ENCODE peak calls at places on chromosomes 4 and X, in eight cellular contexts. One of them, this sample, is unnamed.

GRCh38 chrX:1813809-1814208 is 198.9 kb downstream of the ASMT start:
- DNase-seq in HepG2: no peak
- DNase-seq in SK-N-SH: no peak
- DNase-seq in A549: no peak
- DNase-seq in IMR-90: no peak
- DNase-seq in H1: no peak
- DNase-seq in GM12878: no peak
- DNase-seq in K562: no peak
- DNase-seq in this sample: no peak

GRCh38 chr4:96649536-96649935 is 809.6 kb downstream of the PDHA2 start:
- DNase-seq in H1: no peak
- DNase-seq in IMR-90: no peak
- DNase-seq in HepG2: no peak
- DNase-seq in SK-N-SH: no peak
- DNase-seq in GM12878: no peak
- DNase-seq in A549: no peak
- DNase-seq in K562: no peak
- DNase-seq in this sample: peak

GRCh38 chrX:7390446-7390845 is 242.5 kb upstream of the PUDP start:
- DNase-seq in A549: no peak
- DNase-seq in H1: no peak
- DNase-seq in GM12878: no peak
- DNase-seq in SK-N-SH: no peak
- DNase-seq in IMR-90: no peak
- DNase-seq in HepG2: no peak
- DNase-seq in K562: no peak
- DNase-seq in this sample: no peak

GRCh38 chr4:107034982-107035710 is 967 bp downstream of the DKK2 start:
- DNase-seq in SK-N-SH: peak
- DNase-seq in GM12878: no peak
- DNase-seq in A549: no peak
- DNase-seq in HepG2: no peak
- DNase-seq in IMR-90: peak
- DNase-seq in K562: no peak
- DNase-seq in H1: no peak
- DNase-seq in this sample: no peak

GRCh38 chr4:185470503-185471195 is 884 bp downstream of the CCDC110 start:
- DNase-seq in H1: no peak
- DNase-seq in GM12878: no peak
- DNase-seq in IMR-90: peak
- DNase-seq in K562: peak
- DNase-seq in SK-N-SH: peak
- DNase-seq in A549: peak
- DNase-seq in HepG2: peak
- DNase-seq in this sample: peak

GRCh38 chrX:112048707-112049106 is 33.9 kb downstream of the TRPC5 start:
- DNase-seq in SK-N-SH: no peak
- DNase-seq in H1: no peak
- DNase-seq in A549: no peak
- DNase-seq in IMR-90: no peak
- DNase-seq in HepG2: no peak
- DNase-seq in GM12878: no peak
- DNase-seq in K562: no peak
- DNase-seq in this sample: no peak

GRCh38 chr4:95590615-95591014 is 41.8 kb upstream of the UNC5C start:
- DNase-seq in K562: no peak
- DNase-seq in A549: no peak
- DNase-seq in HepG2: no peak
- DNase-seq in SK-N-SH: no peak
- DNase-seq in H1: no peak
- DNase-seq in IMR-90: no peak
- DNase-seq in GM12878: no peak
- DNase-seq in this sample: no peak

GRCh38 chr4:94641702-94642560 is 115.8 kb upstream of the BMPR1B start:
- DNase-seq in IMR-90: peak
- DNase-seq in A549: peak
- DNase-seq in K562: no peak
- DNase-seq in SK-N-SH: no peak
- DNase-seq in HepG2: peak
- DNase-seq in H1: no peak
- DNase-seq in GM12878: no peak
- DNase-seq in this sample: peak

GRCh38 chrX:53716328-53717088 is 30.0 kb upstream of the HUWE1 start:
- DNase-seq in A549: no peak
- DNase-seq in H1: no peak
- DNase-seq in K562: no peak
- DNase-seq in HepG2: no peak
- DNase-seq in SK-N-SH: no peak
- DNase-seq in GM12878: peak
- DNase-seq in IMR-90: peak
- DNase-seq in this sample: no peak

GRCh38 chrX:69113723-69114122 is 51.5 kb downstream of the PJA1 start:
- DNase-seq in IMR-90: no peak
- DNase-seq in K562: peak
- DNase-seq in H1: no peak
- DNase-seq in A549: no peak
- DNase-seq in GM12878: no peak
- DNase-seq in SK-N-SH: no peak
- DNase-seq in HepG2: no peak
- DNase-seq in this sample: no peak

GRCh38 chrX:40908857-40909475 is 173.6 kb upstream of the MED14 start:
- DNase-seq in A549: no peak
- DNase-seq in GM12878: no peak
- DNase-seq in IMR-90: peak
- DNase-seq in HepG2: no peak
- DNase-seq in SK-N-SH: no peak
- DNase-seq in H1: no peak
- DNase-seq in K562: no peak
- DNase-seq in this sample: peak

GRCh38 chr4:3771167-3771809 is 5.1 kb downstream of the ADRA2C start:
- DNase-seq in K562: no peak
- DNase-seq in A549: no peak
- DNase-seq in GM12878: no peak
- DNase-seq in HepG2: no peak
- DNase-seq in H1: no peak
- DNase-seq in SK-N-SH: no peak
- DNase-seq in IMR-90: no peak
- DNase-seq in this sample: no peak

GRCh38 chrX:69179380-69179911 is 14.2 kb upstream of the PJA1 start:
- DNase-seq in HepG2: no peak
- DNase-seq in IMR-90: peak
- DNase-seq in SK-N-SH: peak
- DNase-seq in K562: no peak
- DNase-seq in A549: no peak
- DNase-seq in H1: no peak
- DNase-seq in GM12878: no peak
- DNase-seq in this sample: no peak

GRCh38 chrX:3181846-3182245 is 140.6 kb downstream of the ARSF start:
- DNase-seq in HepG2: no peak
- DNase-seq in A549: no peak
- DNase-seq in IMR-90: no peak
- DNase-seq in GM12878: no peak
- DNase-seq in H1: no peak
- DNase-seq in K562: no peak
- DNase-seq in SK-N-SH: no peak
- DNase-seq in this sample: no peak

GRCh38 chr4:55598641-55599040 is 6.6 kb upstream of the PDCL2 start:
- DNase-seq in A549: no peak
- DNase-seq in K562: no peak
- DNase-seq in HepG2: no peak
- DNase-seq in GM12878: no peak
- DNase-seq in SK-N-SH: no peak
- DNase-seq in IMR-90: no peak
- DNase-seq in H1: no peak
- DNase-seq in this sample: no peak

GRCh38 chr4:89123418-89123817 is 12.1 kb downstream of the TIGD2 start:
- DNase-seq in IMR-90: peak
- DNase-seq in H1: no peak
- DNase-seq in K562: no peak
- DNase-seq in A549: peak
- DNase-seq in HepG2: peak
- DNase-seq in GM12878: no peak
- DNase-seq in SK-N-SH: no peak
- DNase-seq in this sample: no peak

GRCh38 chr4:94970650-94971049 is 212.9 kb downstream of the BMPR1B start:
- DNase-seq in K562: no peak
- DNase-seq in A549: no peak
- DNase-seq in IMR-90: no peak
- DNase-seq in GM12878: no peak
- DNase-seq in SK-N-SH: no peak
- DNase-seq in H1: no peak
- DNase-seq in HepG2: no peak
- DNase-seq in this sample: no peak

GRCh38 chr4:13783800-13784411 is 156.4 kb upstream of the BOD1L1 start:
- DNase-seq in SK-N-SH: no peak
- DNase-seq in K562: no peak
- DNase-seq in A549: no peak
- DNase-seq in H1: no peak
- DNase-seq in IMR-90: no peak
- DNase-seq in GM12878: peak
- DNase-seq in HepG2: peak
- DNase-seq in this sample: no peak
- TF ChIP-seq RAD21 in SK-N-SH: no peak
- TF ChIP-seq RAD21 in K562: no peak
- TF ChIP-seq RAD21 in A549: no peak
- TF ChIP-seq RAD21 in H1: no peak
- TF ChIP-seq RAD21 in IMR-90: no peak
- TF ChIP-seq RAD21 in GM12878: no peak
- TF ChIP-seq RAD21 in HepG2: no peak
- TF ChIP-seq RAD21 in this sample: no peak

DNA sequence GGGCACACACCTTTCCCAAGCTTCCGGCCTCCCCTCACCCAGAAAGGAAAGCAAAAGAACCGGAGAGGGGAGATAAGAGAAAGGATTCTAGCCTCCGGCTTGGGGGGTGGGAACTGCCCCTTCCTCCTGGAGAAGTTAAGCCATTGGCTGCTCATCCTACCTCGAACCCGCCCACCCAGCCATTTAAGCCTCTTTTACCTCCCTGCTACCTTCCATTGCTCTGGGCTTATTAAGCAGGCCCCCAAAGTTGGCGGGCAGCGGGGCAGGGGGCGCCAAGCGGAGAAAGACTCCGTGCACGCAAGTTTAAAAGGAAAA is 2.3 kb downstream of the MAML3 start:
- DNase-seq in K562: peak
- DNase-seq in IMR-90: peak
- DNase-seq in GM12878: no peak
- DNase-seq in H1: peak
- DNase-seq in HepG2: peak
- DNase-seq in A549: peak
- DNase-seq in SK-N-SH: peak
- DNase-seq in this sample: peak
- TF ChIP-seq RAD21 in K562: no peak
- TF ChIP-seq RAD21 in IMR-90: no peak
- TF ChIP-seq RAD21 in GM12878: no peak
- TF ChIP-seq RAD21 in H1: no peak
- TF ChIP-seq RAD21 in HepG2: no peak
- TF ChIP-seq RAD21 in A549: no peak
- TF ChIP-seq RAD21 in SK-N-SH: no peak
- TF ChIP-seq RAD21 in this sample: no peak

GRCh38 chr4:61493470-61493869 is 293.3 kb downstream of the ADGRL3 start:
- DNase-seq in K562: no peak
- DNase-seq in A549: peak
- DNase-seq in HepG2: no peak
- DNase-seq in SK-N-SH: no peak
- DNase-seq in GM12878: no peak
- DNase-seq in IMR-90: no peak
- DNase-seq in H1: no peak
- DNase-seq in this sample: no peak
- TF ChIP-seq RAD21 in K562: no peak
- TF ChIP-seq RAD21 in A549: no peak
- TF ChIP-seq RAD21 in HepG2: no peak
- TF ChIP-seq RAD21 in SK-N-SH: no peak
- TF ChIP-seq RAD21 in GM12878: no peak
- TF ChIP-seq RAD21 in IMR-90: no peak
- TF ChIP-seq RAD21 in H1: no peak
- TF ChIP-seq RAD21 in this sample: no peak

GRCh38 chr4:11908205-11908604 is 479.5 kb upstream of the HS3ST1 start:
- DNase-seq in A549: no peak
- DNase-seq in SK-N-SH: no peak
- DNase-seq in GM12878: no peak
- DNase-seq in H1: peak
- DNase-seq in IMR-90: no peak
- DNase-seq in K562: no peak
- DNase-seq in HepG2: no peak
- DNase-seq in this sample: no peak
- TF ChIP-seq RAD21 in A549: no peak
- TF ChIP-seq RAD21 in SK-N-SH: no peak
- TF ChIP-seq RAD21 in GM12878: no peak
- TF ChIP-seq RAD21 in H1: no peak
- TF ChIP-seq RAD21 in IMR-90: no peak
- TF ChIP-seq RAD21 in K562: no peak
- TF ChIP-seq RAD21 in HepG2: no peak
- TF ChIP-seq RAD21 in this sample: no peak

DNA sequence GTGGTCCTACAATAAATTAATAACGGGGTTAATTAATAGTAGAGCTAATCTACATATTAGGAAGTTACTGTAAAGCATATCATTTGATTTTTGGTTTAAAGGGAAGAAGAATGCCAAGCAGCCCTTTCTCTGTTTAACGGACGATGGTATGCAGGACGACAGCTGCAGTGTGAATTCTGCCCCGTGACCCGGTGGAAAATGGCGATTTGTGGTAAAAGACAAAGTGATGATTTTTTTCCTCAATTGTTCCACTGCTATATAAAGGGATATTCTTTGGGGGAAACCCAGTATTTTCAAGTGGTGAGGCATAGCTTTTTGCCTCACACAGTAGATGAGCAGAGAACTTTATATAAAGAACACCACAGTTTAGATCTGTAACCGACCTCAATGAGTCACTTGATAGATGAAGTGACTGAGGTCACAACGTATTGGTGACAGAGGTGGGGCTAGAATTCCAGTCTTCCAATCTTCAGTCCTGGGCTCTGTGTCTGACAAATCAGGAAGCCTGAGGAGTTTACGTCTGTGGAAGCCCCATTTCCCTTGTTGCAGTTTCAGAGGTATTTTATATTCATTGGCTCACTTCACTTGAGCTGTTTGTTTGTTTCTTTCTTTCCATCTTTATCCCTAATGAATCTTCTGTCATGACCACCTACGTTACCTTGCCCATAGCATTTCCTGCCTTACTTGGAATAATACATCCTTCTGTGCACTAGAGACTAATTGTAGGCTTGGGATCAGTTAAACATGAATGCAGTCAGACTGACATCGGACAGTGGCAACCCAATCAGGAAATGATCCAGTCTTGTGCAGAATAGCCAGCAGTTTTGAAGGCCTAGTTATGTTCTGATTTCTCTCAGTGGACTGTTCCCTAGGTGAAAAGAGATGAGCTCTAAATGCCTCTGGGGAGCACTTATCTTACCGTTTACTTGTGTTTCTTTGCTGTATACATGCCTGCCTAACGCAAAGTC is 30.1 kb downstream of the ZRSR2 start:
- DNase-seq in A549: no peak
- DNase-seq in SK-N-SH: no peak
- DNase-seq in IMR-90: peak
- DNase-seq in H1: no peak
- DNase-seq in GM12878: no peak
- DNase-seq in HepG2: no peak
- DNase-seq in K562: no peak
- DNase-seq in this sample: no peak
- TF ChIP-seq RAD21 in A549: no peak
- TF ChIP-seq RAD21 in SK-N-SH: no peak
- TF ChIP-seq RAD21 in IMR-90: no peak
- TF ChIP-seq RAD21 in H1: no peak
- TF ChIP-seq RAD21 in GM12878: no peak
- TF ChIP-seq RAD21 in HepG2: no peak
- TF ChIP-seq RAD21 in K562: no peak
- TF ChIP-seq RAD21 in this sample: no peak